ENCODE peak calls at places on chromosomes 4 and X, in five cellular contexts. G, J, O, U and Z are unnamed samples.

GRCh38 chr4:8101213-8101781 is 57.3 kb downstream of the ABLIM2 start:
- DNase-seq in J (peak), U (no peak), O (no peak), G (no peak), Z (no peak)

GRCh38 chr4:139848043-139848442 is 182.4 kb downstream of the MGST2 start:
- DNase-seq in U (no peak), G (no peak), J (no peak), O (no peak), Z (no peak)

GRCh38 chrX:107766470-107767140 is 9.0 kb downstream of the TSC22D3 start:
- DNase-seq in U (no peak), J (peak), G (no peak), O (no peak), Z (no peak)

GRCh38 chrX:23552289-23552688 is 115.0 kb upstream of the PRDX4 start:
- DNase-seq in G (no peak), J (no peak), U (no peak), O (no peak), Z (no peak)

GRCh38 chr4:8502836-8503585 is 62.4 kb downstream of the TRMT44 start:
- DNase-seq in G (peak), U (no peak), O (no peak), J (peak), Z (no peak)

GRCh38 chrX:12441376-12442128 is 303.3 kb downstream of the FRMPD4 start:
- DNase-seq in G (no peak), O (no peak), J (peak), U (no peak), Z (no peak)

GRCh38 chr4:151641167-151641566 is 119.6 kb downstream of the GATB start:
- DNase-seq in G (no peak), O (no peak), J (peak), U (no peak), Z (no peak)

GRCh38 chr4:39085891-39086290 is 23.9 kb downstream of the KLHL5 start:
- DNase-seq in G (no peak), U (no peak), J (peak), O (no peak), Z (no peak)

GRCh38 chrX:42973321-42973720 is 195.4 kb upstream of the PPP1R2C start:
- DNase-seq in G (no peak), J (no peak), U (no peak), O (no peak), Z (no peak)

GRCh38 chrX:87580862-87581261 is 63.3 kb downstream of the KLHL4 start:
- DNase-seq in U (no peak), J (no peak), G (no peak), O (no peak), Z (no peak)

GRCh38 chrX:141903400-141904155 is at the start of gene MAGEC1:
- DNase-seq in J (no peak), O (no peak), U (no peak), G (no peak), Z (no peak)